ENCODE peak calls at places on chromosomes 2 and 18, in six cellular contexts. Y is GM12891, L is H1, Q is K562, D is HepG2, V is GM12878. A is an unnamed sample.

GRCh38 chr18:58785171-58785805 is 79.4 kb upstream of the ZNF532 start:
- DNase-seq in Y (no peak), V (no peak), D (no peak), L (peak), Q (no peak), A (no peak)

GRCh38 chr2:234771985-234772774 is 179.6 kb upstream of the SH3BP4 start:
- DNase-seq in Y (no peak), Q (no peak), D (no peak), L (no peak), V (no peak), A (no peak)

GRCh38 chr2:85712849-85713612 is 18.9 kb downstream of the GNLY start:
- DNase-seq in Y (no peak), D (no peak), Q (no peak), L (no peak), V (no peak), A (no peak)

GRCh38 chr2:180692322-180692721 is 288.1 kb upstream of the UBE2E3 start:
- DNase-seq in Y (no peak), V (no peak), L (no peak), Q (no peak), D (no peak), A (no peak)

GRCh38 chr2:190802133-190802532 is 78.5 kb upstream of the GLS start:
- DNase-seq in L (no peak), Y (no peak), D (no peak), Q (peak), V (no peak), A (no peak)

GRCh38 chr2:62736899-62737559 is 31.5 kb downstream of the EHBP1 start:
- DNase-seq in D (peak), Y (no peak), L (no peak), V (peak), Q (no peak), A (no peak)

GRCh38 chr2:20111311-20112131 is 60.1 kb upstream of the LAPTM4A start:
- DNase-seq in Q (no peak), L (no peak), D (peak), V (no peak), Y (no peak), A (no peak)

GRCh38 chr2:64481665-64482064 is 27.7 kb downstream of the LGALSL start:
- DNase-seq in D (no peak), Q (no peak), Y (no peak), L (no peak), V (no peak), A (no peak)

GRCh38 chr18:64791211-64791610 is 642.3 kb upstream of the LINC00305 start:
- DNase-seq in L (no peak), V (no peak), Q (no peak), D (no peak), Y (no peak), A (no peak)

GRCh38 chr2:223464071-223464470 is 138.1 kb downstream of the SCG2 start:
- DNase-seq in Y (no peak), D (no peak), L (no peak), Q (no peak), V (no peak), A (no peak)

GRCh38 chr2:127228102-127228501 is 8.0 kb upstream of the CYP27C1 start:
- DNase-seq in D (no peak), V (no peak), Y (no peak), Q (no peak), L (no peak), A (no peak)

GRCh38 chr2:96859338-96859649 is 1.5 kb upstream of the ANKRD39 start:
- DNase-seq in L (no peak), V (no peak), Q (peak), D (no peak), Y (no peak), A (no peak)

GRCh38 chr2:37232131-37232933 is 874 bp downstream of the NDUFAF7 start:
- DNase-seq in L (no peak), V (no peak), Q (peak), Y (no peak), D (peak), A (peak)

GRCh38 chr18:49572935-49573334 is 11.1 kb downstream of the LIPG start:
- DNase-seq in L (no peak), V (no peak), Y (no peak), D (no peak), Q (no peak), A (no peak)

GRCh38 chr2:61368687-61369665 is 101.9 kb downstream of the USP34 start:
- DNase-seq in Q (peak), Y (no peak), V (no peak), L (no peak), D (no peak), A (no peak)

GRCh38 chr18:45447364-45448265 is 167.7 kb upstream of the SLC14A2 start:
- DNase-seq in Y (no peak), L (no peak), D (no peak), Q (no peak), V (no peak), A (no peak)

GRCh38 chr2:140975237-140975636 is 1155.6 kb downstream of the LRP1B start:
- DNase-seq in L (no peak), V (no peak), Y (no peak), D (no peak), Q (no peak), A (no peak)

GRCh38 chr18:80181642-80182461 is 65.5 kb downstream of the PARD6G start:
- DNase-seq in D (peak), Y (no peak), V (no peak), L (no peak), Q (no peak), A (no peak)

GRCh38 chr2:196263181-196263747 is 91.9 kb upstream of the STK17B start:
- DNase-seq in L (no peak), V (peak), Q (peak), D (no peak), Y (no peak), A (no peak)

GRCh38 chr2:98308532-98308931 is 37.7 kb upstream of the CNGA3 start:
- DNase-seq in Y (no peak), L (no peak), D (no peak), V (no peak), Q (no peak), A (no peak)

GRCh38 chr2:142827170-142827569 is 50.3 kb upstream of the KYNU start:
- DNase-seq in Q (no peak), V (no peak), Y (no peak), D (no peak), L (no peak), A (no peak)

GRCh38 chr2:174681983-174682577 is 82.2 kb downstream of the CHRNA1 start:
- DNase-seq in Q (no peak), D (no peak), V (no peak), L (no peak), Y (peak), A (peak)

GRCh38 chr2:31823558-31823957 is 187.2 kb downstream of the MEMO1 start:
- DNase-seq in D (no peak), L (no peak), Y (no peak), Q (no peak), V (no peak), A (no peak)

GRCh38 chr2:238570391-238570790 is 143.7 kb downstream of the ASB1 start:
- DNase-seq in V (no peak), Q (no peak), L (no peak), Y (no peak), D (no peak), A (no peak)

GRCh38 chr2:219598308-219599078 is 836 bp downstream of the STK11IP start:
- DNase-seq in D (no peak), Q (no peak), L (no peak), V (no peak), Y (no peak), A (no peak)

GRCh38 chr2:152189622-152190495 is 14.3 kb upstream of the STAM2 start:
- DNase-seq in Y (no peak), L (no peak), D (peak), V (no peak), Q (peak), A (no peak)

GRCh38 chr2:182726473-182726872 is 10.4 kb downstream of the DNAJC10 start:
- DNase-seq in L (no peak), Q (no peak), Y (no peak), D (no peak), V (no peak), A (no peak)

GRCh38 chr2:8090748-8091700 is 590.8 kb upstream of the ID2 start:
- DNase-seq in Q (peak), L (no peak), Y (no peak), V (peak), D (peak), A (no peak)

GRCh38 chr2:210956101-210956500 is 399.7 kb downstream of the CPS1 start:
- DNase-seq in Y (no peak), Q (no peak), V (no peak), D (no peak), L (no peak), A (no peak)

GRCh38 chr2:51290725-51291124 is 258.8 kb upstream of the NRXN1 start:
- DNase-seq in Y (no peak), V (no peak), L (no peak), D (no peak), Q (no peak), A (no peak)

GRCh38 chr2:143955416-143956075 is 564.4 kb downstream of the ZEB2 start:
- DNase-seq in L (no peak), Y (no peak), V (no peak), D (no peak), Q (no peak), A (no peak)

GRCh38 chr2:231530099-231531085 is at the start of gene NMUR1:
- DNase-seq in Y (peak), L (no peak), D (no peak), V (no peak), Q (peak), A (peak)

DNA sequence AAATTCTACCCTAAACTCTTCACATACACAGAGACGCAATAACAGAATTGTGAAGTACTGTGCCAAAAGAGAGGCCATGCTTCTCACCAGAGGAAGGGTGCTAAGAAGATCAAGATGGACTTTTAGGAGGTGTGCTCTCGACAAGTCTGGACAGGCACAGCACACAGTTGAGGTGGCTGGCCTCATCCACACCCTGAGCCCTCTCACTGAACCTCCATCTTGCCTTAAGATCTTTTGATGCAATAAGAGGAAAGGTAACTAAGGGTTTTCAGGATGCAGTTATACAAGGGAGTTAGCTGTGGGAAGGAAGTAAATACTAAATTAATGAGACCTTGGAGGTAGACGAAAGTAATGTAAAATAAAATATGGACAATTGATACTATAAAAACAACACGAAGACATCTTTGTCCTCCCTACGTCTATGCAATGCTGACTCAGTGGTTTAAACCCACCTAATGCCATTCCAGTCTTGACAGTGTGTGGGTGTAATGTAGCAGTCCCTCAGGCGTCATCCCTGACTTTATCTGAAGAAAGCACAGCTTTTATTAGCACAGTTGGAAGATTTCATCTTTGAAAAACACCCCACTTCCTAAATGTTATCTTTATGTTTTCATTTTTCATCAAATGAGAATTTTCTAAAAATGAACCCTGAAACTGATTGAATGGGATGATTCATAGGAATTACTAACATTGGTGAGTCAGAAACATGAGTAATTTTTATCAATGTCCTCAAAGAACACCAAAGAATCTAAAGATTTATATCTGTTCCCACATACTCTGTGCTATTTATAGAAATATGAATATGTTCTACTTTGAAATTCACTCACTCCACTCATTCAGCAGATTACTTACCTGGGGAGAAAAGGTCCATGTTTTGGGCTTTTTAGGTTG is 34.0 kb upstream of the MALL start:
- DNase-seq in V (no peak), Q (peak), Y (no peak), D (no peak), L (no peak), A (no peak)
- TF ChIP-seq POLR2AphosphoS5 in V (no peak), Q (no peak), Y (no peak), D (no peak), L (no peak), A (no peak)

GRCh38 chr2:9780368-9781130 is 62.7 kb upstream of the TAF1B start:
- DNase-seq in V (no peak), Q (no peak), Y (no peak), D (no peak), L (no peak), A (no peak)
- TF ChIP-seq TAF1 in V (no peak), Q (no peak), Y (no peak), D (no peak), L (no peak), A (no peak)

GRCh38 chr2:202491514-202491913 is 115.4 kb downstream of the BMPR2 start:
- DNase-seq in Y (no peak), Q (no peak), D (peak), L (no peak), V (no peak), A (no peak)
- TF ChIP-seq POLR2A in Y (no peak), Q (no peak), D (no peak), L (no peak), V (no peak), A (no peak)

DNA sequence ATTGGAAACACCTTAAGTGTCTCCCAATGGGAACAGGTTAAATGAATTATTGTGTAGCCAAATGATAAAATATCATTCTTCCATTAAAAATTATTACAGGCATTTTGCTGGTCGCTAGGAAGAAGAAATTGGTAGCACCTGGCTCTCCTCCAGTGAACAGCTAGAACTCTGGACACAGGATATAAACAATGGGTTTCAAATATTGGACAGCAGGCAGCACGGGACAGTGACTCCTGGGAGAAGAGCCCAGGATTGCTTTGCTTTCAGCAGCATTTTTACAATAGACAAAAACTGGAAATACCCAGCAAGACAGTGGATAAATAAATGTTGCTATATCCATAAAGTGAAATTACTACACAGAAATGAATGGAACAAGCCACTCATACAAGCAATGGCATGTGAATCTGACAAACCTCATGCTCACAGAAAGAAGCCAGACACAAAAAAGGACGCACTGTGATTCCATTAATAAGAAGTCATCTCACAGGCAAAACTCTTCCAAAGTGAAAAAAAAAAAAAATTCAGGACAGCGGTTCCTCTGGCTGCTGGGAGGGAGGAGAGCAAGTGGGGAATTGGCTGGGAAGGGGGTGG is 50.5 kb downstream of the LAMA1 start:
- DNase-seq in L (no peak), Q (no peak), V (no peak), D (no peak), Y (no peak), A (no peak)
- TF ChIP-seq POLR2AphosphoS5 in L (no peak), Q (no peak), V (no peak), D (no peak), Y (no peak), A (no peak)

DNA sequence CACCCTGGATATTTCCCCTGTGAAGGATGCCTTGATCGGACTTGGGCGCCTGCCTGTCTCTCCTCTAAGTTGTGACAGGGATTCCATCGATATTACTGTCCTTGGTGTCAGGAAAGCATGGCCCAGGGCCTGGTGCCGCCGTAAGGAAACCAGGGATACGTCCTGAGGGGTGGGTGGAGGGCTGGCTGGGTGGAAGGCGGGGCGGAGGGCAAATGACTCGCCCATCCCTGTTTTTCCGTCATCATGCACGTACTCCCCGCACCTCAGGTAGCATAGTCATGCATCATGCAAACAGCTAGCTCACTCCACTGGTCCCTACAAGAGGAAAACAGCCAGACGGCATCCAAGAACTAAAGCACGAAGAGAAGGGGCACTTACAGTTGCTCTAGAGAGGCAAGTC is 57.1 kb downstream of the PXDN start:
- DNase-seq in L (no peak), V (no peak), Y (no peak), Q (no peak), D (no peak), A (no peak)
- TF ChIP-seq TAF1 in L (no peak), V (no peak), Y (no peak), Q (no peak), D (no peak), A (no peak)

GRCh38 chr2:218398437-218399390 is 954 bp upstream of the CTDSP1 start:
- DNase-seq in V (no peak), Q (peak), Y (peak), D (peak), L (no peak), A (peak)

GRCh38 chr2:218400930-218401833 is 1.5 kb downstream of the CTDSP1 start:
- DNase-seq in D (peak), Y (no peak), L (no peak), Q (peak), V (no peak), A (no peak)

GRCh38 chr2:218397502-218398436 is 1.9 kb upstream of the CTDSP1 start:
- DNase-seq in V (peak), Q (peak), L (no peak), Y (no peak), D (peak), A (peak)

GRCh38 chr2:218400167-218400929 is 680 bp downstream of the CTDSP1 start:
- DNase-seq in Q (peak), V (no peak), Y (peak), L (no peak), D (no peak), A (peak)

DNA sequence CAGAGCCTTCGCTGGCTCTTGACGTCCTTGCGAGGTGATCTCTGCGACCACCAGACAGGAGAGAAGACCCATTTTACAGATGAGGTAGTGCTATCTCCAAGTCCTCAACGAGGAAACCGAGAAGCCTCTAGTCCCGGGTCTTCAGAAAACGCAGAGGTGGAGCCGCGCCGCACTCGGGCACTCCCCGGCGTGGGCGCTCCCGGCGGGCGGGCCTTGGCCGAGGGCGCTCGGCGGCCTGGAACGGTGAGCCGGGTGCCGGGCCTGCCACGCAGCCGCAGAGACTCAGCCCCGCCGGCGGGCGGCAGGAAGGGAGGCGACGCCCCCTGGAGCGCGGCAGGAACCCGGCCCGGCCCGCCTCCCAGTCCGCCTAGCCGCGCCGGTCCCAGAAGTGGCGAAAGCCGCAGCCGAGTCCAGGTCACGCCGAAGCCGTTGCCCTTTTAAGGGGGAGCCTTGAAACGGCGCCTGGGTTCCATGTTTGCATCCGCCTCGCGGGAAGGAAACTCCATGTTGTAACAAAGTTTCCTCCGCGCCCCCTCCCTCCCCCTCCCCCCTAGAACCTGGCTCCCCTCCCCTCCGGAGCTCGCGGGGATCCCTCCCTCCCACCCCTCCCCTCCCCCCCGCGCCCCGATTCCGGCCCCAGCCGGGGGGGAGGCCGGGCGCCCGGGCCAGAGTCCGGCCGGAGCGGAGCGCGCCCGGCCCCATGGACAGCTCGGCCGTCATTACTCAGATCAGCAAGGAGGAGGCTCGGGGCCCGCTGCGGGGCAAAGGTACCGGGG is at the start of gene CTDSP1:
- DNase-seq in V (peak), D (peak), Y (peak), L (peak), Q (peak), A (peak)
- TF ChIP-seq POLR2A in V (peak), D (peak), Y (no peak), L (no peak), Q (no peak), A (peak)